ENCODE peak calls at places on chromosome 19, in five cellular contexts. P is K562, L is SK-N-SH, V is HepG2, J is GM12878. E is an unnamed sample.

GRCh38 chr19:43372462-43372861 is 19.0 kb downstream of the CD177 start:
- DNase-seq in P (no peak), L (no peak), V (no peak), J (no peak), E (no peak)

GRCh38 chr19:1575323-1576241 is 7.5 kb upstream of the MEX3D start:
- DNase-seq in P (peak), L (no peak), V (no peak), J (no peak), E (no peak)

GRCh38 chr19:12858041-12858928 is 20.0 kb downstream of the MAST1 start:
- DNase-seq in P (no peak), L (no peak), V (no peak), J (no peak), E (no peak)

GRCh38 chr19:56348289-56348877 is 33.7 kb upstream of the ZSCAN5A start:
- DNase-seq in P (no peak), L (peak), V (no peak), J (no peak), E (no peak)

GRCh38 chr19:1366899-1367870 is 16.5 kb upstream of the NDUFS7 start:
- DNase-seq in P (no peak), L (no peak), V (no peak), J (no peak), E (no peak)

GRCh38 chr19:13083627-13084026 is 19.0 kb downstream of the LYL1 start:
- DNase-seq in P (no peak), L (no peak), V (no peak), J (no peak), E (no peak)

GRCh38 chr19:20051841-20052768 is 12.8 kb upstream of the ZNF682 start:
- DNase-seq in P (no peak), L (peak), V (peak), J (peak), E (no peak)

GRCh38 chr19:45428385-45429231 is 4.9 kb upstream of the ERCC1 start:
- DNase-seq in P (peak), L (peak), V (no peak), J (no peak), E (peak)

GRCh38 chr19:48997972-48998371 is 4.3 kb downstream of the RUVBL2 start:
- DNase-seq in P (peak), L (peak), V (peak), J (no peak), E (peak)

GRCh38 chr19:2888739-2889224 is 11.9 kb upstream of the ZNF57 start:
- DNase-seq in P (no peak), L (no peak), V (no peak), J (no peak), E (no peak)

GRCh38 chr19:32971715-32972540 is at the start of the genes CEP89 and FAAP24:
- DNase-seq in P (peak), L (peak), V (peak), J (peak), E (peak)

GRCh38 chr19:8640402-8641004 is 10.1 kb downstream of the NFILZ start:
- DNase-seq in P (no peak), L (no peak), V (peak), J (no peak), E (no peak)

GRCh38 chr19:6041071-6041470 is 63.1 kb upstream of the RANBP3 start:
- DNase-seq in P (no peak), L (no peak), V (no peak), J (no peak), E (no peak)

GRCh38 chr19:45440873-45441654 is 17.3 kb upstream of the ERCC1 start:
- DNase-seq in P (peak), L (no peak), V (no peak), J (no peak), E (no peak)

GRCh38 chr19:2127758-2128157 is 23.6 kb downstream of the AP3D1 start:
- DNase-seq in P (no peak), L (no peak), V (no peak), J (no peak), E (no peak)

GRCh38 chr19:37928527-37929286 is 21.7 kb downstream of the SIPA1L3 start:
- DNase-seq in P (no peak), L (no peak), V (no peak), J (peak), E (no peak)

GRCh38 chr19:44777715-44778347 is at the start of gene CBLC:
- DNase-seq in P (peak), L (peak), V (peak), J (no peak), E (no peak)

GRCh38 chr19:31261019-31261595 is 88.1 kb downstream of the TSHZ3 start:
- DNase-seq in P (no peak), L (peak), V (no peak), J (no peak), E (no peak)

GRCh38 chr19:6577410-6578125 is 13.4 kb downstream of the CD70 start:
- DNase-seq in P (peak), L (no peak), V (no peak), J (peak), E (no peak)

GRCh38 chr19:42246143-42246868 is 3.9 kb upstream of the GSK3A start:
- DNase-seq in P (peak), L (peak), V (no peak), J (no peak), E (peak)

GRCh38 chr19:54696117-54696548 is 28.1 kb upstream of the KIR3DL3 start:
- DNase-seq in P (peak), L (no peak), V (no peak), J (no peak), E (no peak)

GRCh38 chr19:2385053-2385721 is 25.1 kb downstream of the TMPRSS9 start:
- DNase-seq in P (peak), L (peak), V (peak), J (no peak), E (peak)

GRCh38 chr19:44611812-44612295 is 1.5 kb upstream of the IGSF23 start:
- DNase-seq in P (no peak), L (no peak), V (peak), J (no peak), E (no peak)

GRCh38 chr19:48489608-48490216 is 20.5 kb downstream of the CYTH2 start:
- DNase-seq in P (peak), L (peak), V (peak), J (no peak), E (peak)

GRCh38 chr19:48195106-48195830 is 24.8 kb downstream of the ZSWIM9 start:
- DNase-seq in P (no peak), L (peak), V (no peak), J (no peak), E (no peak)

GRCh38 chr19:19032420-19033175 is 719 bp downstream of the SUGP2 start:
- DNase-seq in P (peak), L (peak), V (peak), J (peak), E (peak)

GRCh38 chr19:23799321-23799720 is 40.6 kb upstream of the ZNF681 start:
- DNase-seq in P (no peak), L (no peak), V (no peak), J (peak), E (no peak)

GRCh38 chr19:2722541-2723344 is 1.6 kb upstream of the DIRAS1 start:
- DNase-seq in P (peak), L (peak), V (no peak), J (no peak), E (no peak)

GRCh38 chr19:41233748-41234240 is 14.8 kb downstream of the AXL start:
- DNase-seq in P (no peak), L (no peak), V (no peak), J (no peak), E (no peak)

GRCh38 chr19:43777163-43777700 is 3.5 kb downstream of the KCNN4 start:
- DNase-seq in P (peak), L (peak), V (no peak), J (no peak), E (no peak)

GRCh38 chr19:2332341-2333026 is 4.0 kb downstream of the SPPL2B start:
- DNase-seq in P (no peak), L (no peak), V (no peak), J (peak), E (no peak)

GRCh38 chr19:27794444-27795042 is 1418.4 kb downstream of the UQCRFS1 start:
- DNase-seq in P (peak), L (no peak), V (peak), J (no peak), E (no peak)

GRCh38 chr19:14059652-14060155 is 2.2 kb downstream of the PALM3 start:
- DNase-seq in P (peak), L (peak), V (peak), J (no peak), E (no peak)

GRCh38 chr19:13705928-13706447 is 58.3 kb upstream of the MRI1 start:
- DNase-seq in P (peak), L (no peak), V (no peak), J (no peak), E (no peak)

GRCh38 chr19:2594319-2594718 is 108.2 kb downstream of the GNG7 start:
- DNase-seq in P (no peak), L (no peak), V (no peak), J (peak), E (no peak)

GRCh38 chr19:18594824-18595373 is 6.3 kb downstream of the REX1BD start:
- DNase-seq in P (no peak), L (peak), V (no peak), J (no peak), E (peak)

GRCh38 chr19:31980851-31981250 is 364.6 kb upstream of the ZNF507 start:
- DNase-seq in P (no peak), L (no peak), V (no peak), J (no peak), E (no peak)

GRCh38 chr19:40747536-40747935 is 2.7 kb downstream of the ACTMAP start:
- DNase-seq in P (no peak), L (no peak), V (no peak), J (no peak), E (no peak)

GRCh38 chr19:20078696-20079095 is 896 bp downstream of the ZNF90 start:
- DNase-seq in P (no peak), L (peak), V (no peak), J (no peak), E (no peak)

GRCh38 chr19:16325161-16325527 is 518 bp downstream of the KLF2 start:
- DNase-seq in P (peak), L (peak), V (no peak), J (no peak), E (peak)
- TF ChIP-seq FOXM1 in P (no peak), L (no peak), V (no peak), J (no peak), E (no peak)

DNA sequence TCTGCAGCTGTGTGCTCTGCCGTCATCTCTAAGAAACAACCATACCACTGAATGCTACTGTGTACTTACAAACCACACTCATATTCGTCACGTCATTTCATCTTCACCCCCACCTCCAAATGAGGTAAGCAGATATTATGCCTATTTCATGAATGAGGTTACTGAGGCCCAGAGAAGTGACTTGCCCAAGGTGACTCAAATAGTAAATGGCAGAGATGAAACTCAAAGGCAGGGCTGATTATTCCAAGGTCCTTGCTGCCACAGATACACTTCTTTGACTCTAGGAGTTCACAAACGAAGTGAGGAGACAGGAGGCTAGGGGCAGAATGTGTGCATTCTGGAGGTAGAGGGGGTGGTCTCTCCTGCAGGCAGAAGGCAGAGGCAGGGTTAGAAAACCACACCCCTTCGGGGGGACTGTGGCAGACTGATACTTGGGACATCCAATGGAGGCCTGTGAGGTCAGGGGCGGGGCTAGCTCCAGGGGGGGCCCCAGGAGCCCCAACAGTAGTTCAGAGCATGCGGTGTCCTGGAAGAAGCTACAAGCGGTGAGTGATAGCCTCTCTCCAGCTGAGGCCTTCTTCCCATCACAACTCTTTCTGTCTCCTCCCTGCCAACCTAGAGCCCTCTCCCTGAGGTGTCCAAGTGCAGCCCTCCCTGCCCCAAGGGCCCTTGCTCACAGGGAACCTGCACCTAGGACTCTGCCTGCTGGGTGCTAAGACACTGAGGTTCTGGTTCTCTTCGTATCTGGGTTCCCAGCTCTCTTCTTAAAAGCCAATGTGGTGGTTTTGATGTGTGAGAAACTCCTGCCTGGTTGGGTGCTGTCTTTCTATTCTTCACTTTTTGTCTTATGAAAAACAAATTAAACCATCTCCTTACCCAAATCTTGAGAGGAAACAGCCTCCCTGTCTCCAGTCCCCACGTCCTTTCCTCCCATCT is 4.6 kb upstream of the KMT2B start:
- DNase-seq in P (peak), L (no peak), V (no peak), J (peak), E (no peak)
- TF ChIP-seq FOXM1 in P (no peak), L (no peak), V (no peak), J (no peak), E (no peak)

GRCh38 chr19:10283301-10283733 is 3.4 kb upstream of the ICAM4 start:
- DNase-seq in P (peak), L (no peak), V (no peak), J (no peak), E (no peak)
- TF ChIP-seq FOXM1 in P (no peak), L (no peak), V (no peak), J (peak), E (no peak)

DNA sequence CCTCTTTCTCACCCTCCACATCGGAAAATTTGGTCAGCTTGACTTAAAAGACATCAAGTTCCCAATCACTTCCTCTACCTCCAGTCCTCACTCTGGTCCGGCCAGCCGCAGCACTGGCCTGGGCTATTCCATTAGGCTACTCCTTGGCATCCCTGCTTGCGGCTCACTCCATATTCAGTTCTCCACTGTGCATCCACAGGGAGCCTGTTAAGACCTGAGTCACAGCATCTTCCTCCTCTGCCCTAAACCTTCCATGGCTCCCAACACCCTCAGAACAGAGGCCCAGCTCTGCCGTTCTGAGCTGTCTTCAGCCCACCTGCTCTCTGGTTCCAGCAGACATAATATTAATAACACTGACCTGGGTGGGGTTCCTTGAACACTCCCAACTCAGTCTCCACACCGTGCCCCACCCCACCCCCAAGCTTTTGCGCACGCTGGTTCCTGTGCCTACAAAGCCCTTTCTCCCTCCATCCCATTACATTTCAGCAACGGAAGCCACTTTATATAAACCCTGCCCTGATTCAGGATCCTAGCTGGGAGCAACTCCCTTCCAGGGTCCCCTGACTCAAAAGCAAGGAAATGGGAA is 991 bp downstream of the ZNF792 start:
- DNase-seq in P (peak), L (peak), V (no peak), J (no peak), E (no peak)
- TF ChIP-seq FOXM1 in P (no peak), L (no peak), V (no peak), J (no peak), E (no peak)

GRCh38 chr19:15251010-15251748 is 18.9 kb upstream of the EPHX3 start:
- DNase-seq in P (no peak), L (no peak), V (no peak), J (no peak), E (no peak)

GRCh38 chr19:15253076-15253475 is 20.8 kb upstream of the EPHX3 start:
- DNase-seq in P (no peak), L (no peak), V (no peak), J (no peak), E (no peak)

GRCh38 chr19:15253513-15253912 is 21.3 kb upstream of the EPHX3 start:
- DNase-seq in P (no peak), L (no peak), V (no peak), J (no peak), E (no peak)

GRCh38 chr19:15251749-15252397 is 19.6 kb upstream of the EPHX3 start:
- DNase-seq in P (peak), L (peak), V (peak), J (no peak), E (peak)

GRCh38 chr19:15252398-15253018 is 20.3 kb upstream of the EPHX3 start:
- DNase-seq in P (no peak), L (no peak), V (no peak), J (no peak), E (peak)
- TF ChIP-seq FOXM1 in P (no peak), L (no peak), V (no peak), J (no peak), E (no peak)

DNA sequence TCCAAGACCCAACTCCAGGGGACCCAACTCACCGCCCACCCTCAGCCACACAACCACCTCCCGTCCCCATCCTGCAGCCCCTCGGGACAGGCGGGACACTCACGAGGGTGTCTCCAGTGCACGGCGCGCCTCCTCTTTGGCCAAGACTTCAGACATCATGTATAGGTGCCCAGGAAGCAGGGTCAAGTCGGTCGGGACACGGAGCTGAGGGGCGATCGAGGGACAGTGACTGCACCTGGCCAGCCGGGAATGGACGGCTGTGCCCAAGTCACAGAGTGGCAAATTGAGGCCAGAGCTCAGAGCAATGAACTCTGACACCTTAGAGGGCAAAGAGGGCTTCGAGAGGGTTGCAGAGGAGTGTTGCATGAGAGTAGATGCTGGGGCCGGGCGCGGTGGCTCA is 8.8 kb downstream of the STAP2 start:
- DNase-seq in P (no peak), L (no peak), V (no peak), J (no peak), E (no peak)
- TF ChIP-seq FOXM1 in P (no peak), L (no peak), V (no peak), J (no peak), E (no peak)

GRCh38 chr19:22332924-22333323 is 46.7 kb downstream of the ZNF729 start:
- DNase-seq in P (no peak), L (no peak), V (no peak), J (no peak), E (no peak)
- TF ChIP-seq FOXM1 in P (no peak), L (no peak), V (no peak), J (no peak), E (no peak)

E was measured in HEK293T.